ENCODE peak calls at places on chromosomes 5 and 9, in five cellular contexts. G is NT2/D1, B is HepG2, M is GM12878, R is H1. J is an unnamed sample.

GRCh38 chr9:107360098-107360497 is 77.0 kb downstream of the RAD23B start:
- DNase-seq in R (no peak), M (no peak), B (no peak), G (no peak), J (no peak)

GRCh38 chr5:55570026-55570425 is 35.3 kb upstream of the PLPP1 start:
- DNase-seq in R (no peak), M (no peak), G (no peak), B (no peak), J (no peak)

GRCh38 chr5:446864-447263 is 3.9 kb downstream of the EXOC3 start:
- DNase-seq in M (no peak), B (peak), G (no peak), R (no peak), J (peak)

GRCh38 chr9:77374266-77374665 is 196.9 kb downstream of the VPS13A start:
- DNase-seq in R (no peak), G (no peak), B (no peak), M (no peak), J (no peak)

GRCh38 chr9:130570200-130570599 is 9.2 kb upstream of the FUBP3 start:
- DNase-seq in B (no peak), M (no peak), G (no peak), R (no peak), J (no peak)

GRCh38 chr5:25458628-25459027 is 813.9 kb upstream of the CDH10 start:
- DNase-seq in B (no peak), G (no peak), M (no peak), R (no peak), J (no peak)

GRCh38 chr5:132060501-132061161 is at the start of gene IL3:
- DNase-seq in G (no peak), R (no peak), M (no peak), B (no peak), J (no peak)

GRCh38 chr9:36996677-36997076 is 37.4 kb downstream of the PAX5 start:
- DNase-seq in B (no peak), M (no peak), R (no peak), G (no peak), J (no peak)

GRCh38 chr5:31918739-31919138 is 255.4 kb downstream of the GOLPH3 start:
- DNase-seq in M (no peak), G (no peak), B (no peak), R (no peak), J (no peak)

GRCh38 chr9:95129651-95130291 is 187.7 kb downstream of the FANCC start:
- DNase-seq in R (no peak), B (peak), M (no peak), G (no peak), J (no peak)

GRCh38 chr9:91420471-91421021 is 3.1 kb downstream of the NFIL3 start:
- DNase-seq in B (peak), R (no peak), G (no peak), M (no peak), J (no peak)

GRCh38 chr5:86971034-86971511 is 296.6 kb upstream of the RASA1 start:
- DNase-seq in R (no peak), G (no peak), M (no peak), B (peak), J (no peak)

GRCh38 chr9:18520395-18520794 is 46.4 kb downstream of the ADAMTSL1 start:
- DNase-seq in B (no peak), M (no peak), R (no peak), G (no peak), J (no peak)

GRCh38 chr9:94920439-94920951 is 194.0 kb downstream of the AOPEP start:
- DNase-seq in G (no peak), R (no peak), B (no peak), M (no peak), J (no peak)

GRCh38 chr9:116391306-116391900 is 237.8 kb downstream of the PAPPA start:
- DNase-seq in G (no peak), M (no peak), B (no peak), R (no peak), J (no peak)

GRCh38 chr5:124935060-124935459 is 188.6 kb upstream of the ZNF608 start:
- DNase-seq in B (no peak), M (peak), G (no peak), R (no peak), J (no peak)

GRCh38 chr5:78622302-78622971 is 26.1 kb downstream of the LHFPL2 start:
- DNase-seq in B (no peak), G (no peak), M (no peak), R (no peak), J (no peak)

GRCh38 chr9:4422495-4422894 is 67.8 kb upstream of the SLC1A1 start:
- DNase-seq in R (no peak), M (no peak), G (no peak), B (no peak), J (no peak)

GRCh38 chr5:15215056-15215455 is 284.9 kb upstream of the FBXL7 start:
- DNase-seq in B (no peak), M (no peak), R (no peak), G (no peak), J (no peak)
- TF ChIP-seq SUZ12 in B (no peak), M (no peak), R (no peak), G (no peak), J (no peak)

GRCh38 chr5:179378116-179378440 is 32.8 kb upstream of the ADAMTS2 start:
- DNase-seq in B (no peak), R (no peak), M (no peak), G (no peak), J (no peak)
- TF ChIP-seq SUZ12 in B (no peak), R (no peak), M (no peak), G (no peak), J (no peak)

GRCh38 chr9:89865981-89866380 is 261.2 kb downstream of the GADD45G start:
- DNase-seq in R (no peak), G (no peak), M (no peak), B (no peak), J (no peak)

GRCh38 chr9:89864257-89864656 is 259.4 kb downstream of the GADD45G start:
- DNase-seq in M (no peak), G (no peak), R (no peak), B (no peak), J (no peak)

GRCh38 chr9:89863837-89864236 is 259.0 kb downstream of the GADD45G start:
- DNase-seq in B (no peak), G (no peak), M (no peak), R (no peak), J (no peak)

GRCh38 chr9:89865357-89865756 is 260.5 kb downstream of the GADD45G start:
- DNase-seq in G (no peak), B (no peak), R (no peak), M (no peak), J (no peak)

GRCh38 chr9:89864731-89865130 is 259.9 kb downstream of the GADD45G start:
- DNase-seq in M (no peak), G (no peak), R (no peak), B (no peak), J (no peak)
- TF ChIP-seq SUZ12 in M (no peak), G (no peak), R (no peak), B (no peak), J (no peak)

DNA sequence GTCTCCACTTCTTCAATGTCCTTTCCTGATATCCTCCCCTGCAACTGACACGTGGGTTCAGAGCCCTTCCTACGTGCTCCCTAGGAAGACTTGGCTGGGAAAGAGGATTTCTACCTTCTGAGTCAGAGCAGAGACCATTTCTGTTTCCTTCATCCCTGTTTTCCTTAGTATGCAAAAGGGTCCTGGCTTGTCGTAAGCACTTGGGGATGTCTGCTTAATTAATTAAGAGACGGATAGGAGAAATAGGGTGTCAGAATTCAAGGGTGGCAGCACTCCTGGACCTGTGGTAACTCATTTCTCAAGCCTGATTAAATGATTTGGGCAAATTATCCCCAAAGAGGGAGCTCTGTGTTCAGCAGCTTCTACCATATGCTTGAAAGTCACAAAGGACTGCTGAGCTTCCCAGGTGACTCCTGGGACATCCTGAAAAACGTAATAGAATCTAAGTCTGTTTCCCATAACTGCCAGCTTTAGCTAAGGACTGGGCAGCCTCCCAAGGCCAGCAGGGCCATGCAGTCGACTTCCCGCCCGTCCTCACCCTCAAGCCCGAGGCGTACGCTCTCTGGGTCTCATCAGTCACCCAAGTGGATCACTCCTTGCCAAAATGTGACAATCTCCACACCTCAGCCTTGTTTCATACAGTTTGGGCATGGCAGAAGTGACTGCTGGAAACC is 20.5 kb downstream of the ABCA1 start:
- DNase-seq in R (no peak), M (no peak), B (no peak), G (no peak), J (no peak)
- TF ChIP-seq SUZ12 in R (no peak), M (no peak), B (no peak), G (no peak), J (no peak)

DNA sequence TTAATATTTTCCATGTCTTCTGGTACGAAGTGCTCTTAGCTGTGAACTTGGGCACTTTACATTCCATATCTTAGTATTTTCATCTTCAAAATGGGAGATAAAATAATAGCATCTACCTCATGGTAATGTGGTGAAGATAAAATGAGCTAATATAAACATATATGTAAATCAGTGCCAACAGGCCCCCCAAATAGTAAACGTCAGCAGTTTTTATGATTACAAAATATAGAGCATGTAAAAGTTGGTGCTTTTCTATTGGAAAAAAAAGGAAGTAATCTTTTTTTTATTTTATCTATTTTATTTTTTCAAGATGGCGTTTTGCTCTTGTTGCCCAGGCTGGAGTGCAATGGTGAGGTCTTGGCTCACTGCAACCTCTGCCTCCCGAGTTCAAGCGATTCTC is 291.1 kb upstream of the PRDM9 start:
- DNase-seq in B (no peak), R (no peak), G (no peak), M (no peak), J (no peak)
- TF ChIP-seq SUZ12 in B (no peak), R (no peak), G (no peak), M (no peak), J (no peak)

J was measured in HEK293T.